ENCODE peak calls at places on chromosomes 3 and 15, in ten cellular contexts. R is CD8-positive, alpha-beta memory T cell; O is COR-L47; P is HFFc6; I is C1 segment of cervical spinal cord; Q is NCI-H345; K is T-helper 9 cell; C is ureter; L is GM18507; B is activated CD8-positive, alpha-beta memory T cell treated with anti-CD3 and anti-CD28 coated beads for 48 hours. F is an unnamed sample.

GRCh38 chr3:178446054-178446453 is 90.2 kb upstream of the KCNMB2 start:
- DNase-seq in P (no peak), O (peak; percentile 17), I (no peak), L (no peak), C (no peak), Q (no peak), R (no peak), K (no peak), B (no peak), F (peak; percentile 81)

GRCh38 chr3:24363242-24363641 is 131.4 kb downstream of the THRB start:
- DNase-seq in O (no peak), I (no peak), L (no peak), B (no peak), P (no peak), C (no peak), R (no peak), Q (no peak), K (no peak), F (no peak)

GRCh38 chr15:89127054-89127702 is 38.9 kb downstream of the ABHD2 start:
- DNase-seq in I (no peak), L (no peak), C (no peak), O (no peak), K (no peak), P (no peak), R (no peak), B (no peak), Q (no peak), F (no peak)

GRCh38 chr3:179726075-179726742 is 73.4 kb downstream of the USP13 start:
- DNase-seq in L (no peak), P (no peak), C (no peak), K (no peak), I (no peak), R (no peak), B (no peak), O (no peak), Q (no peak), F (no peak)

GRCh38 chr3:57752307-57752706 is 3.8 kb upstream of the SLMAP start:
- DNase-seq in C (peak; percentile 57), L (no peak), B (no peak), K (no peak), P (peak; percentile 8), I (no peak), Q (no peak), R (no peak), O (no peak), F (no peak)

GRCh38 chr3:9081201-9081818 is 118.0 kb upstream of the RAD18 start:
- DNase-seq in B (no peak), I (no peak), P (no peak), Q (no peak), R (no peak), C (no peak), O (no peak), K (no peak), L (no peak), F (no peak)

GRCh38 chr3:121707531-121708273 is 41.8 kb downstream of the GOLGB1 start:
- DNase-seq in K (no peak), O (no peak), Q (no peak), B (no peak), R (no peak), L (no peak), I (no peak), C (no peak), P (no peak), F (no peak)

GRCh38 chr15:37793851-37794250 is 140.6 kb upstream of the TMCO5A start:
- DNase-seq in I (no peak), O (no peak), C (no peak), P (no peak), R (no peak), K (no peak), L (no peak), Q (no peak), B (no peak), F (no peak)

GRCh38 chr3:58134468-58134867 is 76.3 kb downstream of the DNASE1L3 start:
- DNase-seq in R (no peak), C (no peak), O (no peak), Q (no peak), L (no peak), P (no peak), K (no peak), B (no peak), I (no peak), F (no peak)

GRCh38 chr15:95739161-95739560 is 591.3 kb upstream of the NR2F2 start:
- DNase-seq in I (no peak), Q (no peak), K (no peak), L (no peak), B (no peak), O (no peak), R (no peak), C (no peak), P (no peak), F (no peak)

GRCh38 chr3:45655906-45656305 is 33.3 kb upstream of the SACM1L start:
- DNase-seq in Q (no peak), I (no peak), L (no peak), P (no peak), B (no peak), O (no peak), C (no peak), R (no peak), K (no peak), F (no peak)

GRCh38 chr3:177060492-177060891 is 136.8 kb downstream of the TBL1XR1 start:
- DNase-seq in Q (no peak), K (no peak), P (no peak), O (no peak), R (no peak), I (no peak), B (no peak), L (no peak), C (no peak), F (no peak)

GRCh38 chr3:138960417-138960852 is 13.4 kb downstream of the FOXL2NB start:
- DNase-seq in R (no peak), C (no peak), Q (no peak), I (no peak), P (no peak), K (no peak), L (no peak), O (no peak), B (no peak), F (no peak)

GRCh38 chr15:67776600-67776999 is 48.7 kb upstream of the SKOR1 start:
- DNase-seq in L (no peak), Q (no peak), R (no peak), C (no peak), P (peak; percentile 10), K (no peak), I (no peak), O (no peak), B (no peak), F (no peak)